ENCODE peak calls at places on chromosomes 2 and 18, in five cellular contexts. Y is prostate gland, Z is lower lobe of right lung, W is body of pancreas, L is left lung. I is an unnamed sample.

GRCh38 chr18:23240609-23240930 is 105.3 kb downstream of the CABLES1 start:
- DNase-seq in Y (no peak), W (no peak), L (no peak), Z (no peak), I (no peak)

GRCh38 chr18:45361148-45361851 is 254.0 kb upstream of the SLC14A2 start:
- DNase-seq in Z (no peak), W (no peak), L (no peak), Y (no peak), I (no peak)

GRCh38 chr2:53600835-53601234 is 166.8 kb upstream of the CHAC2 start:
- DNase-seq in Y (no peak), W (no peak), Z (no peak), L (no peak), I (no peak)

GRCh38 chr2:207438414-207439126 is 91.2 kb upstream of the CREB1 start:
- DNase-seq in Y (no peak), L (no peak), Z (no peak), W (no peak), I (no peak)

GRCh38 chr2:70999362-70999761 is 4.7 kb upstream of the TEX261 start:
- DNase-seq in Y (no peak), L (no peak), W (no peak), Z (no peak), I (no peak)

GRCh38 chr2:240721596-240722180 is 30.0 kb downstream of the AQP12A start:
- DNase-seq in Y (no peak), L (peak; percentile 62), Z (no peak), W (no peak), I (no peak)

GRCh38 chr18:57881818-57882413 is 78.8 kb upstream of the ATP8B1 start:
- DNase-seq in Y (peak; percentile 63), W (peak; percentile 73), Z (peak; percentile 60), L (no peak), I (peak; percentile 15)

GRCh38 chr2:47344890-47345583 is 57.9 kb upstream of the MSH2 start:
- DNase-seq in W (peak; percentile 77), Y (peak; percentile 87), Z (peak; percentile 86), L (peak; percentile 83), I (no peak)

GRCh38 chr2:113818382-113818951 is 62.0 kb upstream of the SLC35F5 start:
- DNase-seq in L (no peak), Y (peak; percentile 42), Z (peak; percentile 53), W (peak; percentile 60), I (no peak)

GRCh38 chr18:24463233-24463775 is 2.9 kb downstream of the HRH4 start:
- DNase-seq in Y (no peak), Z (no peak), W (no peak), L (no peak), I (no peak)

GRCh38 chr2:55961318-55961911 is 37.8 kb upstream of the EFEMP1 start:
- DNase-seq in Y (peak; percentile 43), L (no peak), W (no peak), Z (no peak), I (peak; percentile 52)

GRCh38 chr2:219737270-219737691 is 109.9 kb downstream of the SLC4A3 start:
- DNase-seq in Y (no peak), W (no peak), Z (no peak), L (no peak), I (no peak)

GRCh38 chr2:216696751-216697560 is 1.6 kb upstream of the IGFBP5 start:
- DNase-seq in Z (no peak), W (no peak), L (no peak), Y (no peak), I (no peak)

GRCh38 chr2:134657650-134658250 is 61.0 kb downstream of the TMEM163 start:
- DNase-seq in Z (no peak), W (no peak), Y (no peak), L (no peak), I (no peak)

GRCh38 chr18:58541789-58542425 is 87.0 kb downstream of the ALPK2 start:
- DNase-seq in W (no peak), Z (no peak), L (no peak), Y (no peak), I (no peak)

GRCh38 chr18:58635891-58636290 is 7.0 kb upstream of the ALPK2 start:
- DNase-seq in W (no peak), Y (no peak), L (no peak), Z (no peak), I (no peak)

GRCh38 chr2:163157891-163158511 is 319.4 kb upstream of the KCNH7 start:
- DNase-seq in L (no peak), Y (no peak), W (no peak), Z (no peak), I (no peak)

GRCh38 chr2:84888401-84889276 is 7.8 kb upstream of the TRABD2A start:
- DNase-seq in L (no peak), Y (no peak), W (no peak), Z (no peak), I (no peak)

GRCh38 chr2:239309398-239310245 is 91.2 kb downstream of the HDAC4 start:
- DNase-seq in W (peak; percentile 7), Y (no peak), L (no peak), Z (peak; percentile 29), I (no peak)

GRCh38 chr2:239311132-239312040 is 89.4 kb downstream of the HDAC4 start:
- DNase-seq in L (peak; percentile 78), Z (peak; percentile 80), W (peak; percentile 19), Y (peak; percentile 74), I (no peak)

GRCh38 chr2:239308696-239309397 is 92.0 kb downstream of the HDAC4 start:
- DNase-seq in W (peak; percentile 12), L (no peak), Z (no peak), Y (no peak), I (no peak)

GRCh38 chr2:239312081-239312501 is 88.7 kb downstream of the HDAC4 start:
- DNase-seq in Z (no peak), W (peak; percentile 6), Y (no peak), L (no peak), I (no peak)

DNA sequence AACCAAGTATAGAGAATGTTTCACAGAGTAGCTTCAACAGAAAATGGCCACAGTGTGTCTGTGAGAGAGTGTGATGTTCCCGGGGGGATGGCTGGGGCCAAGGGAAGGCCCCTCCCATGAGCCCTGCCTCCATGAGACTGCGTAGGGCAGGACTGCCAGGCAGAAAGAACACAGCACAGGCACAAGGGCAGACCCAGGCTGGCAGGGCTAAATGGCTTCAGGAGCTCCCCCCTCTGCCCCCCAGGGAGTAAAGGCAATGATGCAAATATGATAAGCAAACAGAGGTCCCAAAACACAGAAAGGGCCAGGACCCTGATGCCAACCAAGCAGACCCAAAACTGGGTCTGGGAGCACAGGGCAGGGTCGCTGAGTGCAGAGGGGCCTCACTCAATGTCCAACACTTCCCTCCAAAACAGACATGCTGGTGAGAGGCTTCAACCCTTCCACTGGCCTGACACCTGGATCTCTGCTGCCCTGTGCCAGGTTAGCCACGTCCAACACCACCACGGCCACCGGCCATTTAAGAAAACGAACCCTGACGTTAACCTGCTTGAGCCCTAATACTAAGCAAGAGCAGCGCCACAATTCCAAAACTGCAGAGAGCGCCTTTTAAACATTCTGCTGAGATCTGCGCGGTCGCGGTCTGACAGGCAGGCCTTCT is 90.3 kb downstream of the HDAC4 start:
- DNase-seq in Y (no peak), Z (no peak), W (peak; percentile 7), L (no peak), I (no peak)
- H3K4me3 ChIP-seq in Y (no peak overlapping the region), Z (no peak overlapping the region), W (no peak overlapping the region), L (no peak overlapping the region), I (no peak overlapping the region)

GRCh38 chr2:164701565-164701964 is 80.3 kb upstream of the GRB14 start:
- DNase-seq in L (no peak), Y (no peak), W (no peak), Z (no peak), I (no peak)

GRCh38 chr2:164694275-164694695 is 73.0 kb upstream of the GRB14 start:
- DNase-seq in Z (no peak), Y (no peak), L (no peak), W (no peak), I (no peak)

GRCh38 chr2:164696634-164697033 is 75.4 kb upstream of the GRB14 start:
- DNase-seq in W (no peak), Z (no peak), Y (no peak), L (no peak), I (no peak)

GRCh38 chr2:164700390-164700789 is 79.1 kb upstream of the GRB14 start:
- DNase-seq in W (no peak), L (no peak), Y (no peak), Z (no peak), I (no peak)

DNA sequence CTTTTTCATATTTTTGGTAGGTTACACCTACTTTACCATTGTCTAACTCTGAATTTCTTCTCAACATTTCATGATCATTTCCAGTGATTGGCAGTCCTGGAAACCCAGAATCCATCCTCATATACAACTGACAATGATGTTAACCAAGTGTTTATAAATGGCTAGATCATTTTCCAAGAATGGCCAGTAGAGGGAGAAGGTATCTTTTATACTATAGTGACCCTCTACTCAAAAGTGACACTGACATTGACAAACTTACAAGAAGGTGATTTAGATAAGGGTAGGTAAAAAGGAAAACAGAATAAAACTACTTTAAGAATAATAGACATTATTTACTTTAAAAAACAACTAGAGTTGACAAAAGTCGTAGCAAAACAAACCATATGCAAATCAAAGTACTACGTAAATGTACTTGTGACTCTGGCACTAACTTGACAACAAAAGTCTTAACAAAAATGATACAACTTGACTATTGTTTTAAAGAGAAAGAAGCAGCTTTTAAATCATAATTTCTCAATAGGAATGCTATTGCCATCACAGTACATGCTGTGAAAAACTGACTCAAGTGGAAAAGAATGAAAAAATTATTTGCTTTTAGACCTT is 76.5 kb upstream of the GRB14 start:
- DNase-seq in Z (no peak), W (no peak), Y (no peak), L (no peak), I (no peak)
- TF ChIP-seq CTCF in Z (peak; percentile 45), W (peak; percentile 61), Y (peak; percentile 52), L (peak; percentile 38), I (peak; percentile 45)

GRCh38 chr2:189868896-189869295 is 84.6 kb downstream of the PMS1 start:
- DNase-seq in W (no peak), L (no peak), Z (no peak), Y (no peak), I (no peak)
- H3K4me3 ChIP-seq in W (no peak overlapping the region), L (no peak overlapping the region), Z (no peak overlapping the region), Y (no peak overlapping the region), I (no peak overlapping the region)

DNA sequence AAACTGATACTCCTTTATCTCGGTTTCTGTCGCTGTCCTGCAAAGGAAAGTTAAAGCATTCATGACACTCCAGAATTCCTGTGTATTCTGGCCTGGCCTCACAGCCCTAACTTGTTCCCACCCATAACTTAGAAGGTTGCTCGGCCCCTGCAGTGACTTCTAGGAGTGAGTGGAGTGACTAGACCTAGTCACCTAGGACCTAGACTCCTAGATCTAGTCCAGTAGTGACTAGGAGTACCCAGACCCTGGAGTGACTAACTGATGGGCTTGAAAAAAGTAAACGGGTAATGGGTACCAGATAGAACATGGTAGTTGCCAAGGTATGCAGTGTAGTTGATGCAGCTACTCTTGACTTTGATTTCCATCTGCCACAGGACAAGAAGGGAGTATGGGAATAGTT is 181.8 kb downstream of the MYO1B start:
- DNase-seq in Y (no peak), L (no peak), Z (no peak), W (no peak), I (no peak)
- TF ChIP-seq CTCF in Y (no peak), L (no peak), Z (no peak), W (no peak), I (no peak)

DNA sequence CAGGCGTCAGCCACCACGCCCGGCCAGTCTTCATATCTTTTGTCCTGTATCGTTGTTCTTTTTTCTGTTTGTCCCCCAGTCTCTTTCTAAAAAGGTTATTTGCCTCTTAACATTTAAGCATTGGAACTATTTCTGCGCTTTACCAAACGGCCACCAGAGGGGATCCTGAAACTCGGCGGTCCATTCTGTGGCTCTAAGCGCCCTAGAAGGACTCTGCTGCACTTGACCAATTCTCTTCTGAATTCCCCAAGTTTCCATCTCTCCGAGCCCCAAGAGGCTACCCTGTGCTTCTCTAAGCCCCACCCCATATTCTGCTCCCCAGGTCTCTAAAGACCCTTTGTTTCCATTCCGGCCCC is 33.1 kb upstream of the REG3G start:
- DNase-seq in Z (no peak), L (no peak), W (peak; percentile 53), Y (no peak), I (no peak)
- H3K4me3 ChIP-seq in Z (no peak overlapping the region), L (peak overlapping the region; percentile 9), W (no peak overlapping the region), Y (no peak overlapping the region), I (peak overlapping the region; percentile 21)

I was measured in tibial nerve.